ENCODE peak calls at places on chromosomes 16 and 17, in six cellular contexts. T, R, F, B, I and Y are unnamed samples.

GRCh38 chr17:39769974-39770587 is 32.3 kb downstream of the GRB7 start:
- DNase-seq in B (peak), F (peak), R (no peak), T (no peak), I (peak), Y (peak)

GRCh38 chr17:78013683-78014467 is 55.4 kb downstream of the TNRC6C start:
- DNase-seq in T (no peak), I (peak), B (peak), R (peak), F (peak), Y (peak)

GRCh38 chr16:66800856-66801255 is 528 bp downstream of the TERB1 start:
- DNase-seq in T (no peak), I (no peak), B (no peak), F (no peak), R (no peak), Y (no peak)

GRCh38 chr17:7932483-7932891 is 481 bp downstream of the CNTROB start:
- DNase-seq in F (peak), T (no peak), R (no peak), B (peak), I (peak), Y (no peak)

GRCh38 chr17:79987187-79987889 is 48.3 kb downstream of the TBC1D16 start:
- DNase-seq in T (no peak), I (peak), B (no peak), R (no peak), F (peak), Y (no peak)

GRCh38 chr16:82368041-82368440 is 198.0 kb upstream of the MPHOSPH6 start:
- DNase-seq in F (peak), T (no peak), B (peak), R (peak), I (peak), Y (peak)

GRCh38 chr17:44005865-44006580 is 1.6 kb downstream of the NAGS start:
- DNase-seq in B (no peak), F (no peak), T (no peak), I (no peak), R (peak), Y (no peak)

GRCh38 chr16:1098266-1098991 is 2.4 kb upstream of the C1QTNF8 start:
- DNase-seq in T (no peak), R (no peak), F (no peak), I (no peak), B (no peak), Y (no peak)

GRCh38 chr17:41917192-41917591 is 1.6 kb downstream of the ACLY start:
- DNase-seq in F (peak), I (peak), B (no peak), R (peak), T (no peak), Y (peak)

GRCh38 chr16:3577302-3577752 is at the start of gene NLRC3:
- DNase-seq in B (peak), F (no peak), T (no peak), R (no peak), I (no peak), Y (no peak)

GRCh38 chr17:16521070-16521727 is 29.2 kb upstream of the LRRC75A start:
- DNase-seq in F (peak), R (peak), B (peak), T (peak), I (peak), Y (peak)

GRCh38 chr17:67378444-67379250 is 1.6 kb downstream of the PITPNC1 start:
- DNase-seq in T (peak), B (peak), R (peak), I (peak), F (peak), Y (peak)

GRCh38 chr17:75468779-75469373 is 12.4 kb downstream of the TMEM94 start:
- DNase-seq in R (no peak), I (no peak), F (no peak), B (no peak), T (no peak), Y (no peak)

GRCh38 chr17:31857920-31858646 is 961 bp downstream of the COPRS start:
- DNase-seq in I (no peak), T (no peak), R (no peak), B (no peak), F (no peak), Y (no peak)

GRCh38 chr16:79601092-79601977 is 798 bp upstream of the MAF start:
- DNase-seq in F (peak), R (peak), I (no peak), B (no peak), T (no peak), Y (peak)

GRCh38 chr17:16506188-16506587 is 14.2 kb upstream of the LRRC75A start:
- DNase-seq in T (no peak), F (no peak), B (no peak), R (no peak), I (no peak), Y (no peak)

GRCh38 chr16:90043526-90043925 is 24.3 kb upstream of the DBNDD1 start:
- DNase-seq in B (no peak), T (no peak), F (no peak), R (no peak), I (no peak), Y (no peak)

GRCh38 chr16:56288019-56288418 is 96.7 kb downstream of the GNAO1 start:
- DNase-seq in F (no peak), I (no peak), B (no peak), T (no peak), R (peak), Y (no peak)

GRCh38 chr16:54176376-54176901 is 110.1 kb downstream of the IRX3 start:
- DNase-seq in F (peak), I (no peak), B (no peak), T (no peak), R (peak), Y (no peak)

GRCh38 chr17:42122371-42123303 is at the start of gene HSPB9:
- DNase-seq in F (peak), T (no peak), B (no peak), R (peak), I (no peak), Y (peak)

GRCh38 chr17:17191346-17191792 is 14.8 kb downstream of the PLD6 start:
- DNase-seq in B (no peak), I (peak), R (no peak), F (peak), T (no peak), Y (no peak)

GRCh38 chr16:67248401-67249177 is at the start of gene SLC9A5:
- DNase-seq in I (no peak), B (peak), R (no peak), T (no peak), F (no peak), Y (no peak)

GRCh38 chr16:87392823-87393679 is 915 bp downstream of the MAP1LC3B start:
- DNase-seq in T (peak), R (peak), B (peak), F (peak), I (peak), Y (no peak)

GRCh38 chr17:79515646-79516604 is 94.9 kb downstream of the RBFOX3 start:
- DNase-seq in F (no peak), T (no peak), I (no peak), B (no peak), R (no peak), Y (no peak)

GRCh38 chr16:11639008-11639562 is 29.2 kb upstream of the SNN start:
- DNase-seq in I (no peak), T (no peak), R (no peak), B (no peak), F (no peak), Y (no peak)